ENCODE peak calls at places on chromosome 20, in seven cellular contexts. P, A, L, S, I, R and G are unnamed samples.
A peak's percentile ranks its signal among the peaks of the same experiment; 100 is the strongest.

GRCh38 chr20:32606107-32606506 is 21.0 kb upstream of the NOL4L start:
- DNase-seq in S (no peak), L (no peak), I (no peak), A (no peak), P (no peak), R (no peak), G (no peak)

GRCh38 chr20:3686867-3687321 is 5.1 kb upstream of the ADAM33 start:
- DNase-seq in R (peak; percentile 79), A (peak; percentile 51), I (peak; percentile 73), S (no peak), L (peak; percentile 21), P (peak; percentile 91), G (peak; percentile 86)

GRCh38 chr20:62688855-62689460 is 19.7 kb upstream of the NTSR1 start:
- DNase-seq in P (no peak), S (no peak), R (no peak), L (peak; percentile 39), A (peak; percentile 24), I (no peak), G (no peak)

GRCh38 chr20:64104667-64105451 is 2.5 kb downstream of the NPBWR2 start:
- DNase-seq in R (no peak), A (no peak), S (peak; percentile 41), L (no peak), I (no peak), P (peak; percentile 36), G (no peak)

GRCh38 chr20:49320460-49320859 is 42.6 kb upstream of the ZNFX1 start:
- DNase-seq in A (peak; percentile 40), L (peak; percentile 58), R (no peak), P (no peak), S (peak; percentile 55), I (no peak), G (no peak)

GRCh38 chr20:23670361-23670760 is 18.5 kb downstream of the CST4 start:
- DNase-seq in P (no peak), I (no peak), S (no peak), A (no peak), R (no peak), L (no peak), G (no peak)

GRCh38 chr20:43843965-43844660 is 70.5 kb upstream of the TOX2 start:
- DNase-seq in S (peak; percentile 29), R (no peak), L (no peak), A (no peak), P (no peak), I (no peak), G (no peak)

GRCh38 chr20:33602826-33603590 is 59.1 kb upstream of the C20orf144 start:
- DNase-seq in L (peak; percentile 65), R (no peak), I (no peak), S (no peak), A (peak; percentile 75), P (no peak), G (no peak)

GRCh38 chr20:11084508-11084907 is 410.7 kb upstream of the JAG1 start:
- DNase-seq in R (no peak), L (no peak), S (no peak), P (no peak), I (no peak), A (no peak), G (no peak)

GRCh38 chr20:50381771-50382593 is 128.2 kb upstream of the PTPN1 start:
- DNase-seq in L (no peak), I (no peak), R (no peak), A (no peak), P (no peak), S (no peak), G (no peak)

GRCh38 chr20:59816146-59816743 is 117.2 kb downstream of the SYCP2 start:
- DNase-seq in I (no peak), L (no peak), S (no peak), A (no peak), R (no peak), P (no peak), G (no peak)

GRCh38 chr20:62921119-62921687 is 5.1 kb downstream of the DIDO1 start:
- DNase-seq in P (peak; percentile 73), I (no peak), A (peak; percentile 68), R (no peak), L (peak; percentile 85), S (no peak), G (no peak)

GRCh38 chr20:45987108-45987780 is 15.2 kb upstream of the ZNF335 start:
- DNase-seq in S (peak; percentile 95), L (peak; percentile 68), P (peak; percentile 84), A (peak; percentile 37), R (no peak), I (peak; percentile 75), G (no peak)
- TF ChIP-seq CTCF in S (peak; percentile 90), L (peak; percentile 83), P (peak; percentile 70), A (peak; percentile 99), R (peak; percentile 93), I (peak; percentile 57), G (peak; percentile 90)

DNA sequence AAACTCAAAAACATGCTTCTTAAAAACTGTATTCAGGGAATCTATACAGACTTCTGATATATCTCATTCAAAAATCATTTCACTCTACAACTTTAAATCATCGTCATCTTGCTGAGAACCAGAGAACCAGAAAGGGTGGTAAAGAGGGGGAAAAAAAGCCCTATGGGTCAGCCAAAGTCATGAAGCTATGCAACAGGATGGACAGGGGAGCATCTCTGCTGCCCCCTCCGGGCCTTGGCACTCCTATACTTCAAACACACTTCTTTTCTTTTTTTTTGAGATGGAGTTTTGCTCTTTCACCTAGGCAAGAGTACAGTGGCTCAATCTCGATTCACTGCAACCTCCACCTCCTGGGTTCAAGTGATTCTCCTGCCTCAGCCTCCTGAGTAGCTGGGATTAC is 73.5 kb upstream of the NFATC2 start:
- DNase-seq in A (no peak), L (no peak), S (no peak), I (no peak), R (no peak), P (no peak), G (no peak)
- TF ChIP-seq CTCF in A (no peak), L (no peak), S (peak; percentile 47), I (no peak), R (peak; percentile 4), P (no peak), G (no peak)

GRCh38 chr20:52060794-52061714 is 130.5 kb downstream of the ZFP64 start:
- DNase-seq in A (no peak), S (no peak), L (peak; percentile 23), R (no peak), I (no peak), P (no peak), G (no peak)
- TF ChIP-seq CTCF in A (peak; percentile 43), S (peak; percentile 63), L (peak; percentile 58), R (peak; percentile 14), I (peak; percentile 7), P (peak; percentile 29), G (peak; percentile 43)

GRCh38 chr20:1324598-1325172 is 4.3 kb downstream of the SDCBP2 start:
- DNase-seq in I (no peak), R (no peak), A (no peak), S (peak; percentile 19), P (no peak), L (no peak), G (no peak)

GRCh38 chr20:1327241-1327653 is 1.7 kb downstream of the SDCBP2 start:
- DNase-seq in A (no peak), I (no peak), S (peak; percentile 27), L (peak; percentile 53), R (no peak), P (no peak), G (no peak)

GRCh38 chr20:1323830-1324597 is 4.9 kb downstream of the SDCBP2 start:
- DNase-seq in L (no peak), R (no peak), I (no peak), A (no peak), S (peak; percentile 33), P (no peak), G (no peak)

GRCh38 chr20:1326031-1326930 is 2.7 kb downstream of the SDCBP2 start:
- DNase-seq in I (no peak), S (no peak), L (peak; percentile 45), P (no peak), A (no peak), R (no peak), G (no peak)

GRCh38 chr20:1325173-1326030 is 3.5 kb downstream of the SDCBP2 start:
- DNase-seq in A (peak; percentile 92), I (peak; percentile 99), L (peak; percentile 95), R (peak; percentile 68), S (peak; percentile 97), P (peak; percentile 99), G (peak; percentile 94)
- TF ChIP-seq CTCF in A (no peak), I (peak; percentile 22), L (no peak), R (peak; percentile 39), S (no peak), P (no peak), G (no peak)